ENCODE peak calls at places on chromosomes 3 and 15, in six cellular contexts. One of them, this sample, is unnamed.

GRCh38 chr3:173078525-173078924 is 62.5 kb downstream of the SPATA16 start:
- DNase-seq in left ventricle myocardium inferior: no peak
- DNase-seq in uterus: no peak
- DNase-seq in Peyer's patch: no peak
- DNase-seq in adrenal gland: no peak
- DNase-seq in esophagus squamous epithelium: no peak
- DNase-seq in this sample: no peak

GRCh38 chr3:14374444-14374883 is 27.9 kb upstream of the SLC6A6 start:
- DNase-seq in left ventricle myocardium inferior: peak; percentile 48
- DNase-seq in uterus: no peak
- DNase-seq in Peyer's patch: no peak
- DNase-seq in adrenal gland: no peak
- DNase-seq in esophagus squamous epithelium: no peak
- DNase-seq in this sample: no peak

GRCh38 chr15:60584355-60585023 is 105.5 kb upstream of the ICE2 start:
- DNase-seq in left ventricle myocardium inferior: no peak
- DNase-seq in uterus: no peak
- DNase-seq in Peyer's patch: no peak
- DNase-seq in adrenal gland: no peak
- DNase-seq in esophagus squamous epithelium: no peak
- DNase-seq in this sample: no peak

GRCh38 chr15:25439456-25439836 is 622 bp upstream of the UBE3A start:
- DNase-seq in left ventricle myocardium inferior: no peak
- DNase-seq in uterus: no peak
- DNase-seq in Peyer's patch: peak; percentile 70
- DNase-seq in adrenal gland: no peak
- DNase-seq in esophagus squamous epithelium: no peak
- DNase-seq in this sample: no peak

GRCh38 chr3:138082085-138082991 is 33.1 kb downstream of the DZIP1L start:
- DNase-seq in left ventricle myocardium inferior: no peak
- DNase-seq in uterus: peak; percentile 55
- DNase-seq in Peyer's patch: no peak
- DNase-seq in adrenal gland: no peak
- DNase-seq in esophagus squamous epithelium: no peak
- DNase-seq in this sample: peak; percentile 59

GRCh38 chr15:67303490-67304363 is 49.1 kb downstream of the IQCH start:
- DNase-seq in left ventricle myocardium inferior: no peak
- DNase-seq in uterus: peak; percentile 33
- DNase-seq in Peyer's patch: no peak
- DNase-seq in adrenal gland: no peak
- DNase-seq in esophagus squamous epithelium: no peak
- DNase-seq in this sample: no peak

GRCh38 chr3:169458752-169459151 is 204.8 kb downstream of the MECOM start:
- DNase-seq in left ventricle myocardium inferior: no peak
- DNase-seq in uterus: no peak
- DNase-seq in Peyer's patch: no peak
- DNase-seq in adrenal gland: no peak
- DNase-seq in esophagus squamous epithelium: no peak
- DNase-seq in this sample: no peak

GRCh38 chr3:65146149-65146548 is 458.3 kb upstream of the ADAMTS9 start:
- DNase-seq in left ventricle myocardium inferior: no peak
- DNase-seq in uterus: no peak
- DNase-seq in Peyer's patch: no peak
- DNase-seq in adrenal gland: no peak
- DNase-seq in esophagus squamous epithelium: no peak
- DNase-seq in this sample: no peak

GRCh38 chr15:100373037-100373896 is 31.5 kb upstream of the ADAMTS17 start:
- DNase-seq in left ventricle myocardium inferior: no peak
- DNase-seq in uterus: no peak
- DNase-seq in Peyer's patch: no peak
- DNase-seq in adrenal gland: no peak
- DNase-seq in esophagus squamous epithelium: no peak
- DNase-seq in this sample: peak; percentile 66

GRCh38 chr3:191131305-191131704 is 67.7 kb upstream of the OSTN start:
- DNase-seq in left ventricle myocardium inferior: no peak
- DNase-seq in uterus: no peak
- DNase-seq in Peyer's patch: no peak
- DNase-seq in adrenal gland: no peak
- DNase-seq in esophagus squamous epithelium: no peak
- DNase-seq in this sample: no peak

GRCh38 chr3:25831578-25831977 is 41.7 kb downstream of the OXSM start:
- DNase-seq in left ventricle myocardium inferior: no peak
- DNase-seq in uterus: no peak
- DNase-seq in Peyer's patch: no peak
- DNase-seq in adrenal gland: no peak
- DNase-seq in esophagus squamous epithelium: no peak
- DNase-seq in this sample: no peak

GRCh38 chr15:32851619-32852416 is 134.0 kb downstream of the GREM1 start:
- DNase-seq in left ventricle myocardium inferior: no peak
- DNase-seq in uterus: no peak
- DNase-seq in Peyer's patch: no peak
- DNase-seq in adrenal gland: no peak
- DNase-seq in esophagus squamous epithelium: no peak
- DNase-seq in this sample: no peak

GRCh38 chr3:149703474-149703873 is 45.6 kb upstream of the WWTR1 start:
- DNase-seq in left ventricle myocardium inferior: peak; percentile 66
- DNase-seq in uterus: peak; percentile 84
- DNase-seq in Peyer's patch: peak; percentile 56
- DNase-seq in adrenal gland: no peak
- DNase-seq in esophagus squamous epithelium: no peak
- DNase-seq in this sample: no peak

GRCh38 chr15:85543741-85544155 is 163.3 kb downstream of the AKAP13 start:
- DNase-seq in left ventricle myocardium inferior: peak; percentile 73
- DNase-seq in uterus: peak; percentile 41
- DNase-seq in Peyer's patch: peak; percentile 90
- DNase-seq in adrenal gland: peak; percentile 66
- DNase-seq in esophagus squamous epithelium: no peak
- DNase-seq in this sample: peak; percentile 88

GRCh38 chr15:41013698-41014414 is 60.6 kb downstream of the CHAC1 start:
- DNase-seq in left ventricle myocardium inferior: no peak
- DNase-seq in uterus: no peak
- DNase-seq in Peyer's patch: no peak
- DNase-seq in adrenal gland: no peak
- DNase-seq in esophagus squamous epithelium: no peak
- DNase-seq in this sample: no peak

GRCh38 chr15:75902129-75902557 is 1.5 kb upstream of the FBXO22 start:
- DNase-seq in left ventricle myocardium inferior: no peak
- DNase-seq in uterus: no peak
- DNase-seq in Peyer's patch: no peak
- DNase-seq in adrenal gland: peak; percentile 37
- DNase-seq in esophagus squamous epithelium: no peak
- DNase-seq in this sample: no peak

GRCh38 chr3:32399030-32399620 is 7.5 kb downstream of the CMTM7 start:
- DNase-seq in left ventricle myocardium inferior: no peak
- DNase-seq in uterus: no peak
- DNase-seq in Peyer's patch: no peak
- DNase-seq in adrenal gland: no peak
- DNase-seq in esophagus squamous epithelium: no peak
- DNase-seq in this sample: no peak

GRCh38 chr15:32089851-32090359 is 59.6 kb downstream of the CHRNA7 start:
- DNase-seq in left ventricle myocardium inferior: no peak
- DNase-seq in uterus: no peak
- DNase-seq in Peyer's patch: no peak
- DNase-seq in adrenal gland: no peak
- DNase-seq in esophagus squamous epithelium: no peak
- DNase-seq in this sample: no peak

GRCh38 chr3:134904796-134905646 is 110.0 kb downstream of the EPHB1 start:
- DNase-seq in left ventricle myocardium inferior: no peak
- DNase-seq in uterus: no peak
- DNase-seq in Peyer's patch: no peak
- DNase-seq in adrenal gland: no peak
- DNase-seq in esophagus squamous epithelium: no peak
- DNase-seq in this sample: no peak

GRCh38 chr3:66442254-66443249 is 58.3 kb downstream of the LRIG1 start:
- DNase-seq in left ventricle myocardium inferior: peak; percentile 79
- DNase-seq in uterus: peak; percentile 88
- DNase-seq in Peyer's patch: peak; percentile 75
- DNase-seq in adrenal gland: peak; percentile 35
- DNase-seq in esophagus squamous epithelium: no peak
- DNase-seq in this sample: peak; percentile 60

GRCh38 chr3:64728428-64728827 is 40.6 kb upstream of the ADAMTS9 start:
- DNase-seq in left ventricle myocardium inferior: peak; percentile 15
- DNase-seq in uterus: no peak
- DNase-seq in Peyer's patch: no peak
- DNase-seq in adrenal gland: no peak
- DNase-seq in esophagus squamous epithelium: no peak
- DNase-seq in this sample: no peak

GRCh38 chr3:39121626-39122025 is 14.1 kb downstream of the TTC21A start:
- DNase-seq in left ventricle myocardium inferior: no peak
- DNase-seq in uterus: no peak
- DNase-seq in Peyer's patch: no peak
- DNase-seq in adrenal gland: no peak
- DNase-seq in esophagus squamous epithelium: no peak
- DNase-seq in this sample: no peak

GRCh38 chr15:99425666-99426301 is 140.0 kb upstream of the MEF2A start:
- DNase-seq in left ventricle myocardium inferior: peak; percentile 28
- DNase-seq in uterus: peak; percentile 42
- DNase-seq in Peyer's patch: peak; percentile 45
- DNase-seq in adrenal gland: no peak
- DNase-seq in esophagus squamous epithelium: no peak
- DNase-seq in this sample: peak; percentile 58

GRCh38 chr15:79779739-79780138 is 117.1 kb downstream of the MTHFS start:
- DNase-seq in left ventricle myocardium inferior: no peak
- DNase-seq in uterus: no peak
- DNase-seq in Peyer's patch: no peak
- DNase-seq in adrenal gland: no peak
- DNase-seq in esophagus squamous epithelium: no peak
- DNase-seq in this sample: no peak

GRCh38 chr15:100887211-100887913 is 7.7 kb downstream of the ALDH1A3 start:
- DNase-seq in left ventricle myocardium inferior: no peak
- DNase-seq in uterus: no peak
- DNase-seq in Peyer's patch: no peak
- DNase-seq in adrenal gland: no peak
- DNase-seq in esophagus squamous epithelium: no peak
- DNase-seq in this sample: no peak

GRCh38 chr3:132033471-132033870 is 1.3 kb downstream of the CPNE4 start:
- DNase-seq in left ventricle myocardium inferior: no peak
- DNase-seq in uterus: no peak
- DNase-seq in Peyer's patch: no peak
- DNase-seq in adrenal gland: no peak
- DNase-seq in esophagus squamous epithelium: no peak
- DNase-seq in this sample: no peak

DNA sequence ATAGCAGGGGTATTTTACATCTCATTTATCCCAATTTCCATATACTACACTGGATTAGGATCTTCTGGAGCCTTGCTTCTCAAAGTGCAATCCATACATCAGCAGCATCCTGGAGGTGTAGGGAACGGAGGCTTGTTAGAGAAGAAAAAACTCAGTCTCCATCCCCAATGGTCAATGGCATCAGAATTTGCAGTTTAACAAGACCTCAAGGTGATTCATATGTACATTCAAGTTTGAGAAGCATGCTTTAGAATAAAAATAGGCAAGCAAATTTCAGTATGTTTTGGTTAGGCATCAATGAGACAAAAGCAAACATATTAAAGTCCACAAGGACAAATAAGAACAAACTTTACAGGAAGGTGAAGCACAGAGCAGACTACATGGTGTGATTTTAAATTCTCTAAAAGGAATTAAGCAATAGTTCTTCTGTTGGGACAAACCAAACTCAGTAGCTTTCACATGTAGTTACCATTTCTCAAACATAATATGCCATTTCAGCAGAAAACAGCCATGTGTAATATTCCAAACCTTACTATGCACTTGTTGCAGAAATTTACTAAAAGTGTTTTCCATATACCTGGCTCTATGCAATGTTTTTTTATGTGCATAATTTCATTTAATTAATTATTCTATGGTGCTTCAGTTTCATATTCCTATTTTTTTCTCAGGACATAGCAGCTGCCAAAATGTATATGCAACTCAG is 360.3 kb upstream of the NECTIN3 start:
- DNase-seq in left ventricle myocardium inferior: no peak
- DNase-seq in uterus: no peak
- DNase-seq in Peyer's patch: no peak
- DNase-seq in adrenal gland: no peak
- DNase-seq in esophagus squamous epithelium: no peak
- DNase-seq in this sample: no peak
- H3K4me1 ChIP-seq in left ventricle myocardium inferior: no peaks in the 10 kb centered on the region
- H3K4me1 ChIP-seq in uterus: no peaks in the 10 kb centered on the region
- H3K4me1 ChIP-seq in Peyer's patch: no peaks in the 10 kb centered on the region
- H3K4me1 ChIP-seq in adrenal gland: no peaks in the 10 kb centered on the region
- H3K4me1 ChIP-seq in esophagus squamous epithelium: no peaks in the 10 kb centered on the region
- H3K4me1 ChIP-seq in this sample: no peaks in the 10 kb centered on the region

DNA sequence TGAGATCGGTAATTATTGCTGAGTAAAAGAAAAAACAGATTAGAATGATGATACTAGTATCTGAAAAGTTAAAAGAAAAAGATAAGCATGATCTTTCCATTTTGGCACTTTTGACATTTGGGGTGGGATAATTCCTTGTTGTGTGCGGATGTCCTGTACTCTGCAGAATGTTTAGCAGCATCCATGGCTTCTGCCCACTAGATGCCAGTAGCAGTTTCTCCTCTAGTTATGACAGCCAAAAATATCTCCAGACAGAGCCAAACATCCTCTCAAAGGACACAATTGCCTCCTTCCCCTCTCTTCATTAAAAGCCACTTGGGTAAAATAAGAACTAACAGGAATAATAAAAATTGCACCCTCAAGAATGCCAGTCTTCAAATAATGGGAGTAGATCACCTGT is 468.8 kb upstream of the GRM7 start:
- DNase-seq in left ventricle myocardium inferior: no peak
- DNase-seq in uterus: no peak
- DNase-seq in Peyer's patch: no peak
- DNase-seq in adrenal gland: no peak
- DNase-seq in esophagus squamous epithelium: no peak
- DNase-seq in this sample: no peak
- H3K36me3 ChIP-seq in left ventricle myocardium inferior: no peaks in the 10 kb centered on the region
- H3K36me3 ChIP-seq in uterus: no peaks in the 10 kb centered on the region
- H3K36me3 ChIP-seq in Peyer's patch: no peaks in the 10 kb centered on the region
- H3K36me3 ChIP-seq in adrenal gland: no peaks in the 10 kb centered on the region
- H3K36me3 ChIP-seq in esophagus squamous epithelium: no peaks in the 10 kb centered on the region
- H3K36me3 ChIP-seq in this sample: no peaks in the 10 kb centered on the region

GRCh38 chr3:50201573-50202315 is 3.3 kb upstream of the SLC38A3 start:
- DNase-seq in left ventricle myocardium inferior: no peak
- DNase-seq in uterus: no peak
- DNase-seq in Peyer's patch: peak; percentile 78
- DNase-seq in adrenal gland: no peak
- DNase-seq in esophagus squamous epithelium: no peak
- DNase-seq in this sample: no peak
- TF ChIP-seq CTCF in left ventricle myocardium inferior: no peak
- TF ChIP-seq CTCF in uterus: no peak
- TF ChIP-seq CTCF in Peyer's patch: no peak
- TF ChIP-seq CTCF in adrenal gland: no peak
- TF ChIP-seq CTCF in esophagus squamous epithelium: no peak
- TF ChIP-seq CTCF in this sample: no peak

DNA sequence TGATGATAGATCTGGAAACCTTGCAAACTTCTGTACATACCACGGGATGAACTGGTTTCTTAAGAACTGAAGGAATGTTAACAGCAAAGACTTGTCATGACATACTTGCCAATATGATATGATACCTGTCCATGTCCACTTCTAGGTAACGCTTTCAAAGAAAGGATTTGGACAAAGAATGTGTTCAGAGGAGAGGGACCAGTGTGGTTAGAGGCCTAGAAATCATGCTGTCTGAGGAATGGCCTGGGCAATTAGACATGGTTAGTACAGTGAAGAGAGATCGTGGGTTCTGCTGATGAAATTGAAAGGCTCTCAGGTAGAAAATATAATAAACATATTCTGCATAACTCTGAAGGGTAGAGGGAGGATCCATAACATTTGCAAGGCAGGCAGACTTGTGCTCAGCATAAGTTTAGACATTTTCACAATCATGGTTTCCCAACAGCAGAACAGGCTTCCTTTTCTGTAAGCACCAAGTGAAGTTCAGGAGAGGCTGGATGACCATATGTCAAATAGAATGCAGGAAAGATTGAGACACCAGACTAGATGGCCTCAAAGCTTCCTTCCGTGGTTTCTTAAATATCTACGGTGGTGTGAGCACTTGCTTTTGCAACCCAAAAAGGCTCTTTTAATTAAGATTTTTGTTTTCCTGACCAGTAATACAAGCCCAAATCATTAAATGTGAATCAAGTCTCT is 39.9 kb downstream of the TGFBR2 start:
- DNase-seq in left ventricle myocardium inferior: no peak
- DNase-seq in uterus: no peak
- DNase-seq in Peyer's patch: no peak
- DNase-seq in adrenal gland: no peak
- DNase-seq in esophagus squamous epithelium: no peak
- DNase-seq in this sample: no peak
- H3K4me1 ChIP-seq in left ventricle myocardium inferior: peaks cover 94% of the 10 kb centered on the region
- H3K4me1 ChIP-seq in uterus: peaks cover 25% of the 10 kb centered on the region
- H3K4me1 ChIP-seq in Peyer's patch: peaks cover 70% of the 10 kb centered on the region
- H3K4me1 ChIP-seq in adrenal gland: peaks cover 39% of the 10 kb centered on the region
- H3K4me1 ChIP-seq in esophagus squamous epithelium: peaks cover 90% of the 10 kb centered on the region
- H3K4me1 ChIP-seq in this sample: peaks cover 94% of the 10 kb centered on the region